ENCODE peak calls at places on chromosomes 11 and 22, in seven cellular contexts. M, E, G, O, F, S and Q are unnamed samples.

GRCh38 chr11:31529189-31529588 is 19.6 kb downstream of the ELP4 start:
- DNase-seq in M (no peak), E (no peak), G (no peak), O (no peak), F (no peak), S (no peak), Q (no peak)

GRCh38 chr22:36860821-36861659 is at the start of gene NCF4:
- DNase-seq in M (no peak), E (peak; percentile 71), G (no peak), O (peak; percentile 86), F (peak; percentile 19), S (no peak), Q (peak; percentile 95)

GRCh38 chr11:2383823-2384722 is 7.0 kb downstream of the CD81 start:
- DNase-seq in M (no peak), E (no peak), G (no peak), O (no peak), F (no peak), S (no peak), Q (no peak)

GRCh38 chr11:46452918-46453517 is 61.4 kb upstream of the CHRM4 start:
- DNase-seq in M (no peak), E (peak; percentile 68), G (no peak), O (no peak), F (no peak), S (no peak), Q (no peak)

GRCh38 chr22:19750666-19751490 is 9.7 kb upstream of the TBX1 start:
- DNase-seq in M (no peak), E (no peak), G (peak; percentile 47), O (no peak), F (no peak), S (no peak), Q (no peak)

GRCh38 chr11:14179126-14179820 is 179.7 kb downstream of the RRAS2 start:
- DNase-seq in M (no peak), E (peak; percentile 17), G (peak; percentile 8), O (no peak), F (no peak), S (no peak), Q (no peak)

GRCh38 chr22:47569389-47570299 is 807.2 kb downstream of the TBC1D22A start:
- DNase-seq in M (no peak), E (no peak), G (no peak), O (no peak), F (no peak), S (no peak), Q (no peak)

GRCh38 chr11:107017433-107018227 is 646 bp downstream of the GUCY1A2 start:
- DNase-seq in M (peak; percentile 69), E (peak; percentile 40), G (peak; percentile 61), O (peak; percentile 67), F (no peak), S (no peak), Q (no peak)

GRCh38 chr22:43529461-43529860 is 117.6 kb downstream of the MPPED1 start:
- DNase-seq in M (no peak), E (no peak), G (no peak), O (no peak), F (no peak), S (no peak), Q (no peak)
- TF ChIP-seq CTCF in M (no peak), E (no peak), G (no peak), O (no peak), F (no peak), S (no peak), Q (no peak)

DNA sequence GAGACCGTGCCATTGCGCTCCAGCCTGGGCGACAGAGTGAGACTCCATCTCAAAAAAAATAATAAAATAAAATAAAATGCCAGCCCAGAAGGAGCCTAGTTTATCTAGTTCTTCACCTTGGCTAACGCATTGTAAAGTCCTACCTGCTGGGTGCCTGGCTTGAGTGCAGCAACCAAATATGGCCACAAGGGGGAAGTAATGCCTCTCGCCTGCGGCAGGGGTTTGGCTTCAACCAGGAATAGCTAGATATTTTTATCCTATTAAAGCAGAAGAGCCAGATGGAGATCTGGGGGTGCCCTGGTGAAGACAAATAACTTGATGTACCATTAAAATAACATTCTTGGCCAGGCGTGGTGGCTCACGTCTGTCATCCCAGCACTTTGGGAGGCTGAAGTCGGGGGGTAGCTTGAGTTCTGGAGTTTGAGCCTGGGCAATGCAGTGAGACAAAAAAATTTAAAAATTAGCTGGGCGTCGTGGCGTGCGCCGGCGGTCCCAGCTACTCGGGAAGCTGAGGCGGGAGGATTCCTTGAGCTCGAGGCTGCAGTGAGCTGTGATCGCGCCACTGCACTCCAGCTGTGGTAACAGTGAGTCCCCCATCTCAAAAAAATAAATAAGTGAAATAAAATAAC is 20.6 kb upstream of the PLEKHB1 start:
- DNase-seq in M (peak; percentile 52), E (peak; percentile 71), G (peak; percentile 69), O (peak; percentile 70), F (no peak), S (no peak), Q (peak; percentile 65)
- TF ChIP-seq CTCF in M (peak; percentile 94), E (peak; percentile 85), G (peak; percentile 95), O (peak; percentile 91), F (peak; percentile 93), S (peak; percentile 92), Q (peak; percentile 98)

DNA sequence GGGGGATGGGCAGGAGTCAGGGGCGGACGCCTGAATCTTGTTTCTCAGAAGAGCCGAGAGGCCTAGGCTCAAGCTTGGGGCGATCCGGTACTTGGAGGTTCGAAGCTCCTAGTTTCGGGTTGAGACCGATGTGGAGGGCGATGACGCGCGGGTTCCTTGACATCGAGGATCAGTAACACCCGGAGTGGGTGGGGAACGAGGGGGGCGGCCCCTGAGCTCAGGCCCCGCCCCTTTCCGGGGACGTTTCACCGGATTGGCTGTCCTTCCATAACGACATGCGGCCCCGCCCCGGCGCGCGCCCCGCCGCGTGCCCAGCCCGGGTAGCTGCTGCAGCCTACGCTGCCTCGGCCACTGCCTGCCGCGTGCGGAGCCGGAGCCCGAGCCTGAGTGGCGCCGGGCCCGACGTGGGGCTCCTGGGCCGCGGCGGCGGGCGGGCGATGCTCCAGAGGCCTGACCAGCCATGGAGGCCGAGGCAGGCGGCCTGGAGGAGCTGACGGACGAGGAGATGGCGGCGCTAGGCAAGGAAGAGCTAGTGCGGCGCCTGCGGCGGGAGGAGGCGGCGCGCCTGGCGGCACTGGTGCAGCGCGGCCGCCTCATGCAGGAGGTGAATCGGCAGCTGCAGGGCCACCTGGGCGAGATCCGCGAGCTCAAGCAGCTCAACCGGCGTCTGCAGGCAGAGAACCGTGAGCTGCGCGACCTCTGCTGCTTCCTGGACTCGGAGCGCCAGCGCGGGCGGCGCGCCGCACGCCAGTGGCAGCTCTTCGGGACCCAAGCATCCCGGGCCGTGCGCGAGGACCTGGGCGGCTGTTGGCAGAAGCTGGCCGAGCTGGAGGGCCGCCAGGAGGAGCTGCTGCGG is at the start of gene CCDC85B:
- DNase-seq in M (peak; percentile 87), E (peak; percentile 99), G (peak; percentile 97), O (peak; percentile 99), F (peak; percentile 95), S (peak; percentile 66), Q (peak; percentile 98)
- TF ChIP-seq CTCF in M (peak; percentile 49), E (peak; percentile 24), G (no peak), O (no peak), F (peak; percentile 13), S (peak; percentile 21), Q (no peak)

DNA sequence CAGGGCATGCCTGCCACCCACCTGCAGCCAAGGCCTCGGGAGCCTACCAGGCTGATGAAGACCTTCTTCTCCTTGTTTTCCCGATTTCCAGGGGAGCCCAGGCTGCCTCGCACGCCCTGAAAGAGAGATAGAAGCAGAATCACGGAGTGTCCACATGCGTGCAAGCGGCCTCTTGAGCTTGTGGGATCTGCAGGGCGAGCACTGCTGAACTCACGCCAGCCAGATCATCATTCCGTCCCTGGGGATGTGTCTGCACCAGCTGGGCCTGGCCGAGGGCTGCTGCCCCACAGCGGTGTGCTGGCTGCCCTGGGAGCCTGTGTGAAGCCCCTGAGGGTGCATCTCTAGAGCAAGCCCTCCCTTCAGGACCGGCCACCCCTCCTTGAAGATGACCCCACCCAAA is 17.9 kb downstream of the USH1C start:
- DNase-seq in M (no peak), E (no peak), G (no peak), O (no peak), F (no peak), S (no peak), Q (no peak)
- TF ChIP-seq CTCF in M (no peak), E (no peak), G (no peak), O (no peak), F (no peak), S (no peak), Q (no peak)